ENCODE peak calls at places on chromosomes 13 and 19, in eight cellular contexts. Z, J, F, C, Y, U, T and W are unnamed samples.
A peak's percentile ranks its signal among the peaks of the same experiment; 100 is the strongest.

GRCh38 chr13:25741796-25742195 is 310.0 kb downstream of the SHISA2 start:
- DNase-seq in U (no peak), Y (no peak), J (no peak), Z (no peak), C (no peak), F (no peak), T (no peak), W (no peak)

GRCh38 chr19:55095260-55096060 is 19.8 kb downstream of the EPS8L1 start:
- DNase-seq in F (no peak), C (no peak), T (no peak), Z (peak; percentile 48), J (no peak), Y (peak; percentile 61), U (no peak), W (no peak)

GRCh38 chr19:55486971-55487883 is 1.0 kb upstream of the SSC5D start:
- DNase-seq in Y (no peak), T (no peak), C (peak; percentile 87), F (no peak), U (peak; percentile 29), J (peak; percentile 54), Z (peak; percentile 44), W (peak; percentile 93)

GRCh38 chr13:27419333-27419732 is 5.1 kb upstream of the GTF3A start:
- DNase-seq in T (no peak), J (no peak), U (no peak), C (no peak), Z (no peak), F (no peak), Y (no peak), W (no peak)

GRCh38 chr13:114321256-114321655 is 7.0 kb downstream of the CHAMP1 start:
- DNase-seq in F (no peak), U (no peak), T (no peak), Z (no peak), Y (no peak), J (no peak), C (no peak), W (no peak)

GRCh38 chr13:74945637-74946036 is 536.3 kb downstream of the TBC1D4 start:
- DNase-seq in Z (no peak), Y (no peak), U (no peak), J (no peak), T (no peak), F (no peak), C (no peak), W (no peak)

GRCh38 chr19:46704379-46705076 is 12.4 kb downstream of the PRKD2 start:
- DNase-seq in T (no peak), J (peak; percentile 76), Z (peak; percentile 71), U (peak; percentile 69), C (peak; percentile 90), F (peak; percentile 17), Y (peak; percentile 88), W (peak; percentile 24)

GRCh38 chr19:49816616-49817015 is 1.5 kb upstream of the MED25 start:
- DNase-seq in C (no peak), J (no peak), F (no peak), Y (no peak), T (no peak), Z (no peak), U (no peak), W (no peak)

GRCh38 chr19:38003427-38004099 is 96.6 kb downstream of the SIPA1L3 start:
- DNase-seq in T (peak; percentile 65), F (peak; percentile 62), Z (peak; percentile 85), C (peak; percentile 76), Y (peak; percentile 73), J (peak; percentile 23), U (peak; percentile 50), W (peak; percentile 94)

GRCh38 chr19:10979950-10980349 is 19.1 kb downstream of the SMARCA4 start:
- DNase-seq in J (no peak), T (peak; percentile 51), Y (no peak), Z (no peak), C (no peak), F (peak; percentile 22), U (peak; percentile 64), W (no peak)

GRCh38 chr13:31951215-31951678 is 80.3 kb upstream of the FRY start:
- DNase-seq in U (peak; percentile 59), Z (no peak), F (no peak), J (no peak), C (peak; percentile 56), Y (no peak), T (peak; percentile 70), W (no peak)

GRCh38 chr13:64643066-64643465 is 2587.1 kb downstream of the PCDH9 start:
- DNase-seq in Z (no peak), F (no peak), U (no peak), T (no peak), Y (no peak), J (no peak), C (no peak), W (no peak)

GRCh38 chr19:46875234-46875633 is 14.4 kb downstream of the ARHGAP35 start:
- DNase-seq in F (no peak), U (no peak), Y (no peak), T (no peak), C (no peak), J (no peak), Z (no peak), W (no peak)

GRCh38 chr13:49214917-49215376 is 5.2 kb upstream of the MLNR start:
- DNase-seq in U (peak; percentile 84), Y (peak; percentile 76), J (no peak), T (peak; percentile 100), F (no peak), C (no peak), Z (no peak), W (no peak)

GRCh38 chr13:25911020-25911419 is 140.8 kb downstream of the SHISA2 start:
- DNase-seq in Z (peak; percentile 93), Y (peak; percentile 72), C (no peak), J (no peak), T (no peak), F (no peak), U (no peak), W (no peak)

GRCh38 chr19:3969435-3970312 is 1.2 kb downstream of the DAPK3 start:
- DNase-seq in Z (peak; percentile 54), U (no peak), T (no peak), J (no peak), Y (peak; percentile 81), F (no peak), C (no peak), W (peak; percentile 90)